ENCODE peak calls at places on chromosomes 16 and 17, in eight cellular contexts. D is stimulated activated CD4-positive, alpha-beta T cell treated with anti-CD3 and anti-CD28 coated beads, Interleukin-1b, Interleukin-23, amount 100 ng/mL, for 1 hour; Y is mammary epithelial cell; H is amniotic epithelial cell; O is cerebellar cortex; K is stimulated activated CD8-positive, alpha-beta memory T cell treated with anti-CD3 and anti-CD28 coated beads, Interleukin-4, amount 100 ng/mL, for 4 hours; X is smooth muscle cell of the brain vasculature; I is GM10248. M is an unnamed sample.
A peak's percentile ranks its signal among the peaks of the same experiment; 100 is the strongest.

GRCh38 chr17:67606896-67607604 is 110.7 kb upstream of the NOL11 start:
- DNase-seq in D (no peak), X (no peak), H (no peak), I (no peak), Y (no peak), O (no peak), K (no peak), M (no peak)

GRCh38 chr17:47099451-47099986 is 89.6 kb downstream of the CDC27 start:
- DNase-seq in D (no peak), H (no peak), K (no peak), I (no peak), O (peak; percentile 15), Y (no peak), X (no peak), M (no peak)

GRCh38 chr16:87921236-87921773 is 15.0 kb downstream of the CA5A start:
- DNase-seq in I (no peak), K (no peak), O (peak; percentile 95), D (no peak), H (no peak), X (no peak), Y (no peak), M (no peak)

GRCh38 chr16:27972500-27972899 is 91.0 kb downstream of the GSG1L start:
- DNase-seq in K (no peak), X (no peak), H (peak; percentile 11), D (no peak), I (peak; percentile 72), Y (peak; percentile 55), O (peak; percentile 61), M (peak; percentile 38)

GRCh38 chr17:82941021-82942001 is 101.5 kb upstream of the ZNF750 start:
- DNase-seq in D (no peak), O (no peak), K (no peak), H (no peak), I (no peak), X (no peak), Y (no peak), M (no peak)

GRCh38 chr17:79574656-79575055 is 36.2 kb downstream of the RBFOX3 start:
- DNase-seq in K (no peak), O (no peak), X (no peak), Y (no peak), I (no peak), D (no peak), H (no peak), M (no peak)

GRCh38 chr16:30565526-30565925 is 6.0 kb downstream of the ZNF688 start:
- DNase-seq in D (no peak), H (no peak), I (no peak), Y (no peak), X (no peak), K (no peak), O (peak; percentile 59), M (no peak)

GRCh38 chr16:86337138-86337537 is 173.2 kb upstream of the FOXF1 start:
- DNase-seq in H (no peak), I (no peak), O (no peak), X (no peak), K (no peak), D (no peak), Y (no peak), M (no peak)

GRCh38 chr16:80899804-80900592 is 95.6 kb upstream of the CDYL2 start:
- DNase-seq in K (no peak), H (peak; percentile 43), O (peak; percentile 76), Y (peak; percentile 33), D (no peak), I (no peak), X (peak; percentile 90), M (no peak)

GRCh38 chr16:80754479-80754878 is 49.9 kb downstream of the CDYL2 start:
- DNase-seq in Y (no peak), D (no peak), I (no peak), K (no peak), H (no peak), X (no peak), O (no peak), M (no peak)

GRCh38 chr16:17277981-17278381 is 192.8 kb downstream of the XYLT1 start:
- DNase-seq in I (peak; percentile 48), X (no peak), O (no peak), K (no peak), H (peak; percentile 7), Y (no peak), D (no peak), M (no peak)

GRCh38 chr16:84829168-84829965 is 9.6 kb downstream of the CRISPLD2 start:
- DNase-seq in D (no peak), K (no peak), X (no peak), O (no peak), H (peak; percentile 99), I (no peak), Y (no peak), M (no peak)

GRCh38 chr16:71373073-71373472 is 14.6 kb downstream of the CALB2 start:
- DNase-seq in I (no peak), K (no peak), X (no peak), O (no peak), Y (no peak), D (no peak), H (peak; percentile 94), M (no peak)

GRCh38 chr17:50474523-50474922 is 4.1 kb upstream of the RSAD1 start:
- DNase-seq in Y (no peak), K (no peak), X (no peak), O (peak; percentile 38), H (no peak), D (no peak), I (no peak), M (no peak)

GRCh38 chr17:79835470-79835899 is 3.8 kb downstream of the CBX4 start:
- DNase-seq in K (no peak), I (no peak), D (no peak), H (no peak), X (no peak), O (no peak), Y (no peak), M (no peak)

GRCh38 chr16:75317101-75317522 is 65.7 kb upstream of the BCAR1 start:
- DNase-seq in H (peak; percentile 78), K (no peak), Y (no peak), D (no peak), I (peak; percentile 47), O (no peak), X (no peak), M (no peak)

GRCh38 chr17:81013642-81014041 is 21.3 kb upstream of the BAIAP2 start:
- DNase-seq in D (no peak), K (no peak), X (no peak), O (no peak), I (no peak), H (no peak), Y (no peak), M (no peak)

GRCh38 chr17:55420776-55421178 is 858 bp downstream of the MMD start:
- DNase-seq in Y (peak; percentile 14), O (peak; percentile 6), D (peak; percentile 2), H (no peak), K (no peak), X (no peak), I (peak; percentile 30), M (no peak)

GRCh38 chr16:62805221-62805857 is 769.1 kb upstream of the CDH8 start:
- DNase-seq in D (no peak), K (no peak), O (no peak), I (no peak), X (no peak), H (no peak), Y (no peak), M (no peak)

GRCh38 chr17:7466644-7467341 is 12.6 kb downstream of the ZBTB4 start:
- DNase-seq in I (no peak), X (no peak), K (no peak), Y (peak; percentile 26), O (peak; percentile 44), D (no peak), H (peak; percentile 72), M (no peak)

GRCh38 chr16:85003723-85004586 is 7.4 kb downstream of the ZDHHC7 start:
- DNase-seq in D (no peak), Y (no peak), X (no peak), O (no peak), H (no peak), I (no peak), K (no peak), M (no peak)

GRCh38 chr17:82280537-82280936 is 7.0 kb upstream of the CSNK1D start:
- DNase-seq in I (no peak), K (no peak), Y (no peak), O (no peak), D (no peak), X (no peak), H (no peak), M (no peak)

M was measured in SW 1271.